ENCODE peak calls at places on chromosomes 11 and 22, in ten cellular contexts. One of them, this sample, is unnamed.

GRCh38 chr11:63608353-63609345 is 5.6 kb downstream of the PLAAT3 start:
- DNase-seq in suprapubic skin: peak
- DNase-seq in H1: no peak
- DNase-seq in stomach: peak
- DNase-seq in K562: no peak
- DNase-seq in sigmoid colon: peak
- DNase-seq in transverse colon: no peak
- DNase-seq in upper lobe of left lung: no peak
- DNase-seq in A549: no peak
- DNase-seq in tibial nerve: no peak
- DNase-seq in this sample: no peak

GRCh38 chr22:33850724-33851123 is 69.6 kb downstream of the LARGE1 start:
- DNase-seq in suprapubic skin: no peak
- DNase-seq in H1: peak
- DNase-seq in stomach: no peak
- DNase-seq in K562: no peak
- DNase-seq in sigmoid colon: no peak
- DNase-seq in transverse colon: no peak
- DNase-seq in upper lobe of left lung: no peak
- DNase-seq in A549: no peak
- DNase-seq in tibial nerve: no peak
- DNase-seq in this sample: no peak

GRCh38 chr22:17161991-17162390 is 2.9 kb upstream of the HDHD5 start:
- DNase-seq in suprapubic skin: no peak
- DNase-seq in H1: no peak
- DNase-seq in stomach: no peak
- DNase-seq in K562: no peak
- DNase-seq in sigmoid colon: no peak
- DNase-seq in transverse colon: no peak
- DNase-seq in upper lobe of left lung: no peak
- DNase-seq in A549: no peak
- DNase-seq in tibial nerve: no peak
- DNase-seq in this sample: no peak

GRCh38 chr11:94036096-94036495 is 14.9 kb downstream of the HEPHL1 start:
- DNase-seq in suprapubic skin: no peak
- DNase-seq in H1: no peak
- DNase-seq in stomach: no peak
- DNase-seq in K562: no peak
- DNase-seq in sigmoid colon: no peak
- DNase-seq in transverse colon: no peak
- DNase-seq in upper lobe of left lung: no peak
- DNase-seq in A549: no peak
- DNase-seq in tibial nerve: no peak
- DNase-seq in this sample: no peak

GRCh38 chr11:95453616-95454118 is 222.7 kb upstream of the SESN3 start:
- DNase-seq in suprapubic skin: no peak
- DNase-seq in H1: no peak
- DNase-seq in stomach: peak
- DNase-seq in K562: peak
- DNase-seq in sigmoid colon: peak
- DNase-seq in transverse colon: no peak
- DNase-seq in upper lobe of left lung: peak
- DNase-seq in A549: no peak
- DNase-seq in tibial nerve: peak
- DNase-seq in this sample: no peak

GRCh38 chr11:71086687-71087258 is 165.6 kb downstream of the SHANK2 start:
- DNase-seq in suprapubic skin: no peak
- DNase-seq in H1: peak
- DNase-seq in stomach: no peak
- DNase-seq in K562: peak
- DNase-seq in sigmoid colon: no peak
- DNase-seq in transverse colon: no peak
- DNase-seq in upper lobe of left lung: no peak
- DNase-seq in A549: peak
- DNase-seq in tibial nerve: no peak
- DNase-seq in this sample: no peak

GRCh38 chr11:91173701-91174100 is 950.9 kb upstream of the CHORDC1 start:
- DNase-seq in suprapubic skin: no peak
- DNase-seq in H1: no peak
- DNase-seq in stomach: no peak
- DNase-seq in K562: no peak
- DNase-seq in sigmoid colon: no peak
- DNase-seq in transverse colon: no peak
- DNase-seq in upper lobe of left lung: no peak
- DNase-seq in A549: no peak
- DNase-seq in tibial nerve: no peak
- DNase-seq in this sample: no peak

GRCh38 chr11:95378106-95378505 is 147.1 kb upstream of the SESN3 start:
- DNase-seq in suprapubic skin: no peak
- DNase-seq in H1: no peak
- DNase-seq in stomach: no peak
- DNase-seq in K562: no peak
- DNase-seq in sigmoid colon: no peak
- DNase-seq in transverse colon: no peak
- DNase-seq in upper lobe of left lung: no peak
- DNase-seq in A549: no peak
- DNase-seq in tibial nerve: no peak
- DNase-seq in this sample: no peak

GRCh38 chr11:122786896-122787295 is 51.4 kb upstream of the CRTAM start:
- DNase-seq in suprapubic skin: no peak
- DNase-seq in H1: no peak
- DNase-seq in stomach: no peak
- DNase-seq in K562: no peak
- DNase-seq in sigmoid colon: no peak
- DNase-seq in transverse colon: no peak
- DNase-seq in upper lobe of left lung: no peak
- DNase-seq in A549: no peak
- DNase-seq in tibial nerve: no peak
- DNase-seq in this sample: no peak

GRCh38 chr22:23557036-23557435 is 23.1 kb downstream of the IGLL1 start:
- DNase-seq in suprapubic skin: peak
- DNase-seq in H1: no peak
- DNase-seq in stomach: no peak
- DNase-seq in K562: no peak
- DNase-seq in sigmoid colon: peak
- DNase-seq in transverse colon: no peak
- DNase-seq in upper lobe of left lung: no peak
- DNase-seq in A549: no peak
- DNase-seq in tibial nerve: no peak
- DNase-seq in this sample: no peak

GRCh38 chr11:70942593-70942992 is 309.8 kb downstream of the SHANK2 start:
- DNase-seq in suprapubic skin: no peak
- DNase-seq in H1: no peak
- DNase-seq in stomach: no peak
- DNase-seq in K562: peak
- DNase-seq in sigmoid colon: no peak
- DNase-seq in transverse colon: no peak
- DNase-seq in upper lobe of left lung: no peak
- DNase-seq in A549: peak
- DNase-seq in tibial nerve: no peak
- DNase-seq in this sample: no peak

GRCh38 chr22:30906946-30907345 is 61.6 kb downstream of the MORC2 start:
- DNase-seq in suprapubic skin: no peak
- DNase-seq in H1: no peak
- DNase-seq in stomach: no peak
- DNase-seq in K562: no peak
- DNase-seq in sigmoid colon: peak
- DNase-seq in transverse colon: no peak
- DNase-seq in upper lobe of left lung: no peak
- DNase-seq in A549: no peak
- DNase-seq in tibial nerve: no peak
- DNase-seq in this sample: no peak

GRCh38 chr11:104547996-104548661 is 350.1 kb downstream of the CASP12 start:
- DNase-seq in suprapubic skin: no peak
- DNase-seq in H1: no peak
- DNase-seq in stomach: no peak
- DNase-seq in K562: no peak
- DNase-seq in sigmoid colon: no peak
- DNase-seq in transverse colon: no peak
- DNase-seq in upper lobe of left lung: no peak
- DNase-seq in A549: no peak
- DNase-seq in tibial nerve: no peak
- DNase-seq in this sample: no peak

GRCh38 chr22:43277987-43278601 is 65.1 kb downstream of the SCUBE1 start:
- DNase-seq in suprapubic skin: no peak
- DNase-seq in H1: no peak
- DNase-seq in stomach: no peak
- DNase-seq in K562: no peak
- DNase-seq in sigmoid colon: no peak
- DNase-seq in transverse colon: peak
- DNase-seq in upper lobe of left lung: no peak
- DNase-seq in A549: no peak
- DNase-seq in tibial nerve: no peak
- DNase-seq in this sample: no peak

GRCh38 chr22:49040754-49041467 is 786.8 kb downstream of the BRD1 start:
- DNase-seq in suprapubic skin: peak
- DNase-seq in H1: no peak
- DNase-seq in stomach: no peak
- DNase-seq in K562: no peak
- DNase-seq in sigmoid colon: peak
- DNase-seq in transverse colon: no peak
- DNase-seq in upper lobe of left lung: no peak
- DNase-seq in A549: no peak
- DNase-seq in tibial nerve: no peak
- DNase-seq in this sample: no peak
- TF ChIP-seq EP300 in suprapubic skin: no peak
- TF ChIP-seq EP300 in H1: no peak
- TF ChIP-seq EP300 in stomach: no peak
- TF ChIP-seq EP300 in K562: no peak
- TF ChIP-seq EP300 in sigmoid colon: no peak
- TF ChIP-seq EP300 in transverse colon: no peak
- TF ChIP-seq EP300 in upper lobe of left lung: no peak
- TF ChIP-seq EP300 in A549: no peak
- TF ChIP-seq EP300 in tibial nerve: no peak
- TF ChIP-seq EP300 in this sample: no peak

GRCh38 chr11:44568358-44568705 is 2.9 kb downstream of the CD82 start:
- DNase-seq in suprapubic skin: no peak
- DNase-seq in H1: no peak
- DNase-seq in stomach: no peak
- DNase-seq in K562: no peak
- DNase-seq in sigmoid colon: peak
- DNase-seq in transverse colon: no peak
- DNase-seq in upper lobe of left lung: no peak
- DNase-seq in A549: no peak
- DNase-seq in tibial nerve: no peak
- DNase-seq in this sample: no peak
- TF ChIP-seq POLR2A in suprapubic skin: no peak
- TF ChIP-seq POLR2A in H1: no peak
- TF ChIP-seq POLR2A in stomach: no peak
- TF ChIP-seq POLR2A in K562: no peak
- TF ChIP-seq POLR2A in sigmoid colon: no peak
- TF ChIP-seq POLR2A in transverse colon: no peak
- TF ChIP-seq POLR2A in upper lobe of left lung: no peak
- TF ChIP-seq POLR2A in A549: no peak
- TF ChIP-seq POLR2A in tibial nerve: no peak
- TF ChIP-seq POLR2A in this sample: no peak

GRCh38 chr22:36027579-36027959 is 1.1 kb downstream of the RBFOX2 start:
- DNase-seq in suprapubic skin: peak
- DNase-seq in H1: no peak
- DNase-seq in stomach: no peak
- DNase-seq in K562: no peak
- DNase-seq in sigmoid colon: peak
- DNase-seq in transverse colon: peak
- DNase-seq in upper lobe of left lung: no peak
- DNase-seq in A549: no peak
- DNase-seq in tibial nerve: no peak
- DNase-seq in this sample: no peak
- TF ChIP-seq EP300 in suprapubic skin: no peak
- TF ChIP-seq EP300 in H1: no peak
- TF ChIP-seq EP300 in stomach: no peak
- TF ChIP-seq EP300 in K562: no peak
- TF ChIP-seq EP300 in sigmoid colon: no peak
- TF ChIP-seq EP300 in transverse colon: no peak
- TF ChIP-seq EP300 in upper lobe of left lung: no peak
- TF ChIP-seq EP300 in A549: no peak
- TF ChIP-seq EP300 in tibial nerve: no peak
- TF ChIP-seq EP300 in this sample: no peak

GRCh38 chr11:67400251-67400941 is 1.3 kb downstream of the PPP1CA start:
- DNase-seq in suprapubic skin: no peak
- DNase-seq in H1: no peak
- DNase-seq in stomach: no peak
- DNase-seq in K562: no peak
- DNase-seq in sigmoid colon: peak
- DNase-seq in transverse colon: peak
- DNase-seq in upper lobe of left lung: no peak
- DNase-seq in A549: no peak
- DNase-seq in tibial nerve: no peak
- DNase-seq in this sample: no peak

GRCh38 chr11:67404515-67405195 is 772 bp downstream of the TBC1D10C start:
- DNase-seq in suprapubic skin: no peak
- DNase-seq in H1: no peak
- DNase-seq in stomach: no peak
- DNase-seq in K562: no peak
- DNase-seq in sigmoid colon: no peak
- DNase-seq in transverse colon: no peak
- DNase-seq in upper lobe of left lung: peak
- DNase-seq in A549: no peak
- DNase-seq in tibial nerve: no peak
- DNase-seq in this sample: no peak

GRCh38 chr11:67398661-67399563 is 2.7 kb downstream of the PPP1CA start:
- DNase-seq in suprapubic skin: no peak
- DNase-seq in H1: no peak
- DNase-seq in stomach: no peak
- DNase-seq in K562: no peak
- DNase-seq in sigmoid colon: no peak
- DNase-seq in transverse colon: no peak
- DNase-seq in upper lobe of left lung: no peak
- DNase-seq in A549: no peak
- DNase-seq in tibial nerve: no peak
- DNase-seq in this sample: no peak

GRCh38 chr11:67400942-67401494 is 640 bp downstream of the PPP1CA start:
- DNase-seq in suprapubic skin: no peak
- DNase-seq in H1: no peak
- DNase-seq in stomach: no peak
- DNase-seq in K562: no peak
- DNase-seq in sigmoid colon: peak
- DNase-seq in transverse colon: no peak
- DNase-seq in upper lobe of left lung: no peak
- DNase-seq in A549: no peak
- DNase-seq in tibial nerve: no peak
- DNase-seq in this sample: no peak

DNA sequence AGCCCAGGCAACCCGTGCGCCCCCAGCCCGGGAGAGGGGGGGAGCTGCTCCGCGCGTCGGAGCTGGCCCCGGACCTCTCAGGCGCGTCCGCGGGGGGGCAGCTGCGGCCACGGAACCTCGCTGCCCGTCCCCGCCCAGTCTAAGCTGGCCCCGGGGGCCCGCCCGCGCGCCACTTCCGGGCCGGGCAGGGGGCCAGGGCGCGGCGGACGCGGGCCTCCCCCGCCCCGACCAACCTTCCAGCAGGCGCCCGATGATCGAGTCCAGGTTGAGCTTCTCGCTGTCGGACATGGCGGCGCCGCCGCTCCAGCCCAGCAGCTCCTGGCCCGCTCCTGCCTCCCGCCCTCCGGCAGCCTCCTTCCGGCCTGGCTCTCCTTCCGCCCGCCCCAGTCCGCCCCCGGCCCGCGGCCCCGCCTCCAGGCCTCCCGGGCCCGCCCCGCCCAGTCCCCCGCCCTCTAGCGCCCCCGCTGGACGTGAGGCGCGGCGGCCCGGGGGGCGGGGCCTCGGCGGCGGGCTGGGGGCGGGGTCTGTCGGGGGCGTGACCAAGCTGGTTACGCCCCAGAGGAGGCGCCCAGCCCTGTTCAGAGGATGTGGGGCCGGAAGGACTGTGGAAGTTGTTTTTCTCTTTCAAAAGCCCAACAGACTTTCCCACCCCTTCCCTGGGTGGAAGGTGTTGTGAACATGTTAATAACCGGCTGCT is at the start of gene PPP1CA:
- DNase-seq in suprapubic skin: peak
- DNase-seq in H1: peak
- DNase-seq in stomach: peak
- DNase-seq in K562: peak
- DNase-seq in sigmoid colon: peak
- DNase-seq in transverse colon: peak
- DNase-seq in upper lobe of left lung: peak
- DNase-seq in A549: peak
- DNase-seq in tibial nerve: peak
- DNase-seq in this sample: peak
- TF ChIP-seq POLR2A in suprapubic skin: no peak
- TF ChIP-seq POLR2A in H1: no peak
- TF ChIP-seq POLR2A in stomach: no peak
- TF ChIP-seq POLR2A in K562: peak
- TF ChIP-seq POLR2A in sigmoid colon: peak
- TF ChIP-seq POLR2A in transverse colon: peak
- TF ChIP-seq POLR2A in upper lobe of left lung: peak
- TF ChIP-seq POLR2A in A549: peak
- TF ChIP-seq POLR2A in tibial nerve: peak
- TF ChIP-seq POLR2A in this sample: peak

This sample was measured in ovary.